ENCODE peak calls at places on chromosomes 7 and 10, in eight cellular contexts. Z is prostate gland; C is smooth muscle cell of the brain vasculature; Q is AG08396; B is SK-MEL-5; S is EH; P is neural crest cell; W is stimulated activated CD8-positive, alpha-beta memory T cell treated with anti-CD3 and anti-CD28 coated beads, Interleukin-2, amount 100 ng/mL, for 48 hours. I is an unnamed sample.

GRCh38 chr10:126270116-126270515 is 118.2 kb downstream of the ADAM12 start:
- DNase-seq in W (no peak), C (no peak), B (no peak), P (no peak), Z (no peak), Q (no peak), S (peak), I (no peak)

GRCh38 chr7:151888716-151889115 is 11.8 kb upstream of the PRKAG2 start:
- DNase-seq in W (no peak), B (peak), C (no peak), S (no peak), Z (no peak), Q (no peak), P (no peak), I (no peak)

GRCh38 chr7:68203246-68203645 is 1206.6 kb downstream of the TYW1 start:
- DNase-seq in Z (no peak), S (no peak), Q (no peak), W (no peak), B (no peak), C (no peak), P (no peak), I (no peak)

GRCh38 chr10:46546591-46547330 is 9.7 kb downstream of the GPRIN2 start:
- DNase-seq in P (no peak), Q (peak), C (no peak), W (no peak), S (no peak), B (no peak), Z (peak), I (peak)

GRCh38 chr7:18877874-18878273 is 239.6 kb downstream of the TWIST1 start:
- DNase-seq in W (no peak), P (no peak), C (no peak), Q (no peak), S (no peak), Z (no peak), B (no peak), I (no peak)

GRCh38 chr7:64625114-64626082 is 40.5 kb upstream of the ZNF107 start:
- DNase-seq in Z (no peak), Q (no peak), S (no peak), P (no peak), C (no peak), B (peak), W (no peak), I (no peak)

GRCh38 chr10:71075759-71076472 is 136.5 kb upstream of the UNC5B start:
- DNase-seq in P (no peak), Q (no peak), S (no peak), W (no peak), Z (no peak), C (no peak), B (no peak), I (peak)

GRCh38 chr10:97853006-97853405 is 3.4 kb downstream of the GOLGA7B start:
- DNase-seq in Z (no peak), B (no peak), P (no peak), W (no peak), C (no peak), S (no peak), Q (no peak), I (no peak)